ENCODE peak calls at places on chromosomes 11 and 22, in eight cellular contexts. Z is MM.1S, O is astrocyte of the hippocampus, J is neuronal stem cell, M is NCI-H510A treated with DMSO at 0.1 percent for 48 hours, C is hepatic stellate cell, R is esophagus squamous epithelium, G is astrocyte of the spinal cord. X is an unnamed sample.

GRCh38 chr11:111911563-111912401 is at the start of gene CRYAB:
- DNase-seq in M (no peak), R (no peak), O (peak), C (peak), J (no peak), G (peak), Z (no peak), X (no peak)

GRCh38 chr11:69205125-69205928 is 49.6 kb downstream of the SMIM38 start:
- DNase-seq in R (no peak), G (no peak), M (no peak), O (no peak), C (no peak), J (no peak), Z (no peak), X (no peak)

GRCh38 chr11:129313588-129314288 is 61.9 kb upstream of the BARX2 start:
- DNase-seq in J (no peak), R (no peak), C (no peak), O (peak), Z (no peak), G (peak), M (peak), X (peak)

GRCh38 chr11:46392421-46393230 is 1.1 kb upstream of the CHRM4 start:
- DNase-seq in M (no peak), G (peak), C (peak), J (peak), R (no peak), O (peak), Z (peak), X (no peak)

GRCh38 chr11:116170526-116171120 is 602.2 kb downstream of the BUD13 start:
- DNase-seq in M (no peak), J (no peak), G (no peak), O (no peak), R (no peak), Z (no peak), C (no peak), X (no peak)

GRCh38 chr11:108703916-108704315 is 39.0 kb downstream of the DDX10 start:
- DNase-seq in O (no peak), Z (no peak), R (no peak), G (no peak), C (no peak), J (no peak), M (no peak), X (no peak)

GRCh38 chr11:829946-830294 is 2.2 kb downstream of the CRACR2B start:
- DNase-seq in M (no peak), O (no peak), Z (no peak), R (no peak), G (no peak), J (no peak), C (no peak), X (no peak)

GRCh38 chr11:125593113-125593761 is 585 bp downstream of the STT3A start:
- DNase-seq in G (peak), R (no peak), C (peak), Z (peak), O (peak), M (peak), J (no peak), X (no peak)

GRCh38 chr11:94199367-94200130 is 70.9 kb downstream of the PANX1 start:
- DNase-seq in J (no peak), G (no peak), O (no peak), R (no peak), C (no peak), Z (no peak), M (no peak), X (no peak)

GRCh38 chr11:118275184-118275583 is 11.1 kb upstream of the MPZL2 start:
- DNase-seq in R (no peak), J (no peak), Z (no peak), C (no peak), G (no peak), M (no peak), O (no peak), X (no peak)

GRCh38 chr11:61675826-61676225 is 4.4 kb upstream of the DAGLA start:
- DNase-seq in R (no peak), G (no peak), Z (no peak), C (no peak), O (no peak), M (no peak), J (no peak), X (no peak)

GRCh38 chr22:43260818-43261217 is 73.9 kb upstream of the TTLL12 start:
- DNase-seq in C (no peak), J (no peak), G (no peak), Z (no peak), M (no peak), O (no peak), R (no peak), X (no peak)

GRCh38 chr22:31284756-31285155 is 7.5 kb downstream of the PIK3IP1 start:
- DNase-seq in Z (no peak), J (no peak), C (no peak), R (no peak), O (no peak), M (no peak), G (no peak), X (no peak)

GRCh38 chr22:47204002-47204979 is 441.8 kb downstream of the TBC1D22A start:
- DNase-seq in R (no peak), G (no peak), M (no peak), Z (no peak), O (no peak), J (no peak), C (no peak), X (no peak)

X was measured in NCI-H2029.